ENCODE peak calls at places on chromosomes 5 and 9, in four cellular contexts. U is HepG2, P is K562, V is GM12878. A is an unnamed sample.

GRCh38 chr5:43036856-43037711 is 3.0 kb downstream of the ANXA2R start:
- DNase-seq in U (no peak), P (no peak), V (no peak), A (no peak)

GRCh38 chr9:128992995-128993394 is 35.1 kb downstream of the SH3GLB2 start:
- DNase-seq in U (no peak), P (no peak), V (no peak), A (no peak)

GRCh38 chr9:95008151-95008771 is 281.8 kb downstream of the AOPEP start:
- DNase-seq in U (peak; percentile 86), P (no peak), V (no peak), A (no peak)

GRCh38 chr9:36102742-36103495 is 33.6 kb upstream of the GLIPR2 start:
- DNase-seq in U (peak; percentile 73), P (peak; percentile 78), V (peak; percentile 36), A (peak; percentile 73)

GRCh38 chr9:87865626-87866025 is 17.1 kb upstream of the SPATA31E1 start:
- DNase-seq in U (no peak), P (no peak), V (no peak), A (no peak)

GRCh38 chr9:28909526-28909925 is 1336.2 kb upstream of the C9orf72 start:
- DNase-seq in U (no peak), P (no peak), V (no peak), A (no peak)

GRCh38 chr9:18493361-18494015 is 19.5 kb downstream of the ADAMTSL1 start:
- DNase-seq in U (no peak), P (no peak), V (no peak), A (no peak)

GRCh38 chr9:114029311-114030170 is 48.6 kb downstream of the AMBP start:
- DNase-seq in U (no peak), P (no peak), V (no peak), A (no peak)

GRCh38 chr9:90919883-90920282 is 118.3 kb downstream of the SYK start:
- DNase-seq in U (no peak), P (no peak), V (no peak), A (no peak)

GRCh38 chr9:68653141-68653595 is 51.9 kb upstream of the PIP5K1B start:
- DNase-seq in U (no peak), P (no peak), V (peak; percentile 72), A (no peak)

GRCh38 chr9:98332405-98332831 is 77.0 kb upstream of the TBC1D2 start:
- DNase-seq in U (no peak), P (peak; percentile 82), V (no peak), A (peak; percentile 0)

DNA sequence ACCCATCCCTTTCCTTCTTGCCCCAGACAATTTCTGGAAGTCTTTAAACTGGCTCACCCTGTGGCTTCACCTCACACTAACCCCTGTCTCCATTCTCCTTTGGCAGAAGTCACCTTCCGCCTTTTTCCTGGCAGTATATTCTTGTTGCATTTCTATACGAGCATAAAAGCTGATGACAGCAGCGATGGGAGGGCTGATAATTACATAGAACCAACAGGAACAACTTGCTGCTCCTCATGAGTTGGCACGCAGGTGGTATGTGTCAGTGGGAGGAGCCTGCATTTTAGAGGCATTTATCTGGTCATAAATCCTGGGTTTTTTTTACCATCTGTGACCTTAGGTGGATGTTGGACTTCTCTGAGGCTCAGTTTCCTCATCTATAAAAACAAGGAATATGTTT is 61.4 kb upstream of the CKMT2 start:
- DNase-seq in U (no peak), P (no peak), V (no peak), A (peak; percentile 28)
- TF ChIP-seq FOXK2 in U (no peak), P (no peak), V (no peak), A (no peak)

DNA sequence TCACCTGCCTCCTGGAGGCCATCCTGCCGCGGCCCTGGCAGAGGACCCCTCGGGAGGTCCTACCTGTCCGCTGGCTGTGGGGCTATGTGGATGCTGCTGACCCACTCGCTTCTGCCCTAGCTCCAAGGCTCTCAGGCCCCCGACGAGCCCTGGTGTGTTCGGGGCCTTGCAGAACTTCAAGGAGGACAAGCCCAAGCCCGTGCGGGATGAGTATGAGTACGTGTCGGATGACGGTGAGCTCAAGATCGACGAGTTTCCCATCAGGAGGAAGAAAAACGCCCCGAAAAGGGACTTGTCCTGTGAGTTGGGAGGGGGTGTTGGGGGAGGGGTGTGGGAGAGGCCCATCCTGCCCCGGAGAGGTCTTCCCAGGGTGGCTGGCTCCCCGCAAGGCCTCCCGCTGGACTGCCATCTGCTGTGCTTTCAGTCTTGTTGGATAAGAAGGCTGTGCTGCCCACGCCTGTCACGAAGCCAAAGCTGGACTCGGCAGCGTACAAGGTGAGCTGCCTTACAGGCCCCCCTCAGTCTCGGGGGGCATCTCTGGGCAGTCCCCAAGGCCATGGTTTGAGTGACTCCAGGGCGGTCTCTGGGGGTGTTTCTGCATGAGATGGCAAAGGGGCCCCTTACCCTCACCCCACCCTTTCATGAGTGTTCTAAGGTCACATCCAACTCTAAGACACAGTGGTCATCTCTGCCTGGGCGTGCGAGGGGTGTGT is 89.3 kb downstream of the PHF2 start:
- DNase-seq in U (no peak), P (no peak), V (no peak), A (no peak)
- TF ChIP-seq FOXK2 in U (no peak), P (no peak), V (no peak), A (no peak)

GRCh38 chr9:96009223-96009602 is 133.7 kb downstream of the ERCC6L2 start:
- DNase-seq in U (no peak), P (no peak), V (no peak), A (no peak)

GRCh38 chr9:96008502-96009222 is 133.2 kb downstream of the ERCC6L2 start:
- DNase-seq in U (no peak), P (peak; percentile 35), V (no peak), A (no peak)

GRCh38 chr9:96009690-96010477 is 134.4 kb downstream of the ERCC6L2 start:
- DNase-seq in U (no peak), P (peak; percentile 62), V (no peak), A (no peak)

GRCh38 chr9:96015876-96016686 is 140.6 kb downstream of the ERCC6L2 start:
- DNase-seq in U (no peak), P (no peak), V (peak; percentile 9), A (no peak)

DNA sequence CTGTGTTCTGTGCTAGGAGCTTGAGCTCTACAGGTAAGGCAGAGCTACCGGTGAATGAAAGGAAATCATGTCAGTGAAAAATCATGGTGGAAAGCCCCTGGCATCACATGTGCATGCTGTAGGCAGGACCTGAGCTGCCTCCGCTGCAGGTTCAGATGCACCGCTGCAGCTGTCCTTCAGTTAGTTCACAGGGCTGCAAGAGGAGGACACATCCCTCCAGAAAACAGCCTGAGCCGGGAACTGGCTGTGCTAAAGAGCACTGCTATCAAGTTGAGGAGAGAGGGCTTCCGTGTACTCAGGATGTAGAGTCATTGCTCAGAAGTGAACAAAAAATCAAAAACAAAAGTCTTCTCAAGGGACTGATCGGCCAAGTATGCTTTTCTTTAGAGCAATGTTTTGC is 138.6 kb downstream of the ERCC6L2 start:
- DNase-seq in U (no peak), P (no peak), V (no peak), A (no peak)
- TF ChIP-seq FOXK2 in U (no peak), P (no peak), V (no peak), A (no peak)

DNA sequence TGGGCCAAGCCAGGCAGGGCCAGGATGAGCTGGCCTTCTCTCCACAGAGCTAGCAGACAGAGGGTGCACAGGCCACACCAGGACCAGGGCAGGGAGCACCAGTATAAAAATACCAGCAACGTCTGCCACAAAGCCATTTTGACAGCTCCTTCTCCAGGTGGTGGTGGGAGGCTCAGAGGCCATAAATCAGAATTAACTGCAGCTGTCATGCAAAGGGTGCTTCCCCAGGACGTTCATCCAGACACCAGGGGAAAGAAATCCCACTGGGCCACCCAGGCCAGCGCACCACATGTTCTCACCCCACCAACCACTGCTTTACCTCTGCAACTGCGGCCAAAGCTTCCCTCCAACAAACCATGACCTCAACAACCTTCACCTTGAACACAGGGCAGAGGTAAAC is 403.7 kb upstream of the TRPC7 start:
- DNase-seq in U (no peak), P (no peak), V (no peak), A (no peak)
- TF ChIP-seq FOXK2 in U (no peak), P (no peak), V (no peak), A (no peak)